ENCODE peak calls at places on chromosomes 1 and 21, in nine cellular contexts. One of them, this sample, is unnamed.

GRCh38 chr1:229092377-229093257 is 178.3 kb upstream of the RAB4A start:
- DNase-seq in MV-4-11: no peak
- DNase-seq in WTC11: no peak
- DNase-seq in Calu3: no peak
- DNase-seq in HT-29: no peak
- DNase-seq in cardiac muscle cell: no peak
- DNase-seq in GM04504: no peak
- DNase-seq in GM06990: no peak
- DNase-seq in NCI-H2171 treated with DMSO at 0.1 percent for 48 hours: no peak
- DNase-seq in this sample: peak

GRCh38 chr1:210726621-210727020 is 397.9 kb downstream of the HHAT start:
- DNase-seq in Calu3: peak
- DNase-seq in NCI-H2171 treated with DMSO at 0.1 percent for 48 hours: no peak
- DNase-seq in HT-29: peak
- DNase-seq in GM06990: no peak
- DNase-seq in WTC11: peak
- DNase-seq in cardiac muscle cell: no peak
- DNase-seq in GM04504: peak
- DNase-seq in MV-4-11: peak
- DNase-seq in this sample: peak

GRCh38 chr1:197810812-197811211 is 35.5 kb upstream of the DENND1B start:
- DNase-seq in WTC11: no peak
- DNase-seq in Calu3: no peak
- DNase-seq in GM04504: no peak
- DNase-seq in GM06990: no peak
- DNase-seq in NCI-H2171 treated with DMSO at 0.1 percent for 48 hours: no peak
- DNase-seq in MV-4-11: no peak
- DNase-seq in cardiac muscle cell: no peak
- DNase-seq in HT-29: no peak
- DNase-seq in this sample: no peak

GRCh38 chr21:16072692-16073091 is 342.9 kb downstream of the USP25 start:
- DNase-seq in GM06990: no peak
- DNase-seq in NCI-H2171 treated with DMSO at 0.1 percent for 48 hours: no peak
- DNase-seq in GM04504: peak
- DNase-seq in MV-4-11: no peak
- DNase-seq in WTC11: no peak
- DNase-seq in Calu3: no peak
- DNase-seq in cardiac muscle cell: peak
- DNase-seq in HT-29: no peak
- DNase-seq in this sample: no peak

GRCh38 chr1:50836117-50836516 is 124.0 kb downstream of the FAF1 start:
- DNase-seq in Calu3: no peak
- DNase-seq in GM06990: no peak
- DNase-seq in GM04504: no peak
- DNase-seq in WTC11: no peak
- DNase-seq in HT-29: no peak
- DNase-seq in MV-4-11: no peak
- DNase-seq in NCI-H2171 treated with DMSO at 0.1 percent for 48 hours: no peak
- DNase-seq in cardiac muscle cell: no peak
- DNase-seq in this sample: no peak

GRCh38 chr1:2237773-2238172 is 9.7 kb downstream of the SKI start:
- DNase-seq in Calu3: no peak
- DNase-seq in WTC11: no peak
- DNase-seq in NCI-H2171 treated with DMSO at 0.1 percent for 48 hours: no peak
- DNase-seq in GM06990: no peak
- DNase-seq in GM04504: no peak
- DNase-seq in MV-4-11: no peak
- DNase-seq in cardiac muscle cell: no peak
- DNase-seq in HT-29: no peak
- DNase-seq in this sample: peak

GRCh38 chr1:167795810-167796740 is 74.3 kb downstream of the MPZL1 start:
- DNase-seq in WTC11: no peak
- DNase-seq in NCI-H2171 treated with DMSO at 0.1 percent for 48 hours: no peak
- DNase-seq in HT-29: no peak
- DNase-seq in Calu3: no peak
- DNase-seq in GM06990: no peak
- DNase-seq in MV-4-11: no peak
- DNase-seq in GM04504: no peak
- DNase-seq in cardiac muscle cell: peak
- DNase-seq in this sample: no peak

GRCh38 chr1:67853704-67854103 is 20.4 kb upstream of the GNG12 start:
- DNase-seq in MV-4-11: peak
- DNase-seq in cardiac muscle cell: peak
- DNase-seq in NCI-H2171 treated with DMSO at 0.1 percent for 48 hours: peak
- DNase-seq in Calu3: peak
- DNase-seq in GM04504: peak
- DNase-seq in GM06990: no peak
- DNase-seq in WTC11: peak
- DNase-seq in HT-29: peak
- DNase-seq in this sample: peak

GRCh38 chr1:32186077-32186476 is 6.6 kb downstream of the TXLNA start:
- DNase-seq in cardiac muscle cell: no peak
- DNase-seq in GM06990: no peak
- DNase-seq in NCI-H2171 treated with DMSO at 0.1 percent for 48 hours: no peak
- DNase-seq in HT-29: no peak
- DNase-seq in WTC11: no peak
- DNase-seq in GM04504: no peak
- DNase-seq in MV-4-11: no peak
- DNase-seq in Calu3: no peak
- DNase-seq in this sample: no peak

GRCh38 chr21:33904041-33904440 is 11.6 kb downstream of the ATP5PO start:
- DNase-seq in Calu3: no peak
- DNase-seq in cardiac muscle cell: no peak
- DNase-seq in HT-29: no peak
- DNase-seq in GM06990: no peak
- DNase-seq in MV-4-11: no peak
- DNase-seq in GM04504: no peak
- DNase-seq in NCI-H2171 treated with DMSO at 0.1 percent for 48 hours: no peak
- DNase-seq in WTC11: no peak
- DNase-seq in this sample: no peak

GRCh38 chr1:50181027-50181663 is 72.4 kb downstream of the ELAVL4 start:
- DNase-seq in NCI-H2171 treated with DMSO at 0.1 percent for 48 hours: no peak
- DNase-seq in GM06990: no peak
- DNase-seq in cardiac muscle cell: no peak
- DNase-seq in MV-4-11: no peak
- DNase-seq in HT-29: no peak
- DNase-seq in WTC11: no peak
- DNase-seq in Calu3: no peak
- DNase-seq in GM04504: no peak
- DNase-seq in this sample: peak

GRCh38 chr1:175270361-175270760 is 77.8 kb upstream of the KIAA0040 start:
- DNase-seq in WTC11: no peak
- DNase-seq in MV-4-11: no peak
- DNase-seq in Calu3: no peak
- DNase-seq in GM04504: no peak
- DNase-seq in GM06990: no peak
- DNase-seq in NCI-H2171 treated with DMSO at 0.1 percent for 48 hours: no peak
- DNase-seq in cardiac muscle cell: no peak
- DNase-seq in HT-29: no peak
- DNase-seq in this sample: no peak

GRCh38 chr1:48681476-48682305 is 95.0 kb downstream of the BEND5 start:
- DNase-seq in HT-29: no peak
- DNase-seq in Calu3: no peak
- DNase-seq in GM06990: no peak
- DNase-seq in cardiac muscle cell: no peak
- DNase-seq in NCI-H2171 treated with DMSO at 0.1 percent for 48 hours: no peak
- DNase-seq in GM04504: no peak
- DNase-seq in WTC11: no peak
- DNase-seq in MV-4-11: no peak
- DNase-seq in this sample: no peak

GRCh38 chr21:43768868-43769167 is 7.3 kb downstream of the CSTB start:
- DNase-seq in cardiac muscle cell: no peak
- DNase-seq in Calu3: no peak
- DNase-seq in MV-4-11: no peak
- DNase-seq in WTC11: no peak
- DNase-seq in GM06990: no peak
- DNase-seq in HT-29: no peak
- DNase-seq in GM04504: no peak
- DNase-seq in NCI-H2171 treated with DMSO at 0.1 percent for 48 hours: no peak
- DNase-seq in this sample: no peak